ENCODE peak calls at places on chromosomes 5 and 9, in five cellular contexts. T is thyroid gland, A is heart left ventricle, O is neural progenitor cell, J is transverse colon. P is an unnamed sample.
A peak's percentile ranks its signal among the peaks of the same experiment; 100 is the strongest.

GRCh38 chr5:56534102-56534501 is 281.2 kb upstream of the MAP3K1 start:
- DNase-seq in J (no peak), T (peak; percentile 20), O (no peak), A (no peak), P (no peak)

GRCh38 chr5:39194466-39195136 is 24.8 kb downstream of the FYB1 start:
- DNase-seq in O (no peak), J (no peak), T (peak; percentile 73), A (no peak), P (no peak)

GRCh38 chr5:124180523-124181461 is 565.6 kb downstream of the ZNF608 start:
- DNase-seq in A (no peak), O (peak; percentile 34), T (no peak), J (no peak), P (no peak)

GRCh38 chr5:71807909-71808308 is 88.8 kb downstream of the CARTPT start:
- DNase-seq in A (no peak), O (no peak), J (no peak), T (no peak), P (no peak)

GRCh38 chr5:78490709-78491485 is 130.5 kb downstream of the SCAMP1 start:
- DNase-seq in O (no peak), J (no peak), A (no peak), T (no peak), P (no peak)

GRCh38 chr5:1000329-1000728 is 8.3 kb upstream of the NKD2 start:
- DNase-seq in A (peak; percentile 13), T (no peak), J (no peak), O (no peak), P (no peak)

GRCh38 chr9:88532320-88532719 is 2.7 kb upstream of the NXNL2 start:
- DNase-seq in T (peak; percentile 23), A (peak; percentile 45), O (peak; percentile 85), J (no peak), P (peak; percentile 45)

GRCh38 chr5:103102234-103102633 is 17.7 kb downstream of the GIN1 start:
- DNase-seq in O (no peak), A (no peak), J (no peak), T (no peak), P (no peak)

GRCh38 chr5:161414037-161414436 is 132.5 kb downstream of the GABRB2 start:
- DNase-seq in J (no peak), T (no peak), O (no peak), A (no peak), P (no peak)

GRCh38 chr5:58410441-58410840 is 49.4 kb downstream of the PLK2 start:
- DNase-seq in T (no peak), O (no peak), A (no peak), J (no peak), P (no peak)

GRCh38 chr5:175920506-175920865 is 47.6 kb downstream of the THOC3 start:
- DNase-seq in J (no peak), T (no peak), O (peak; percentile 36), A (no peak), P (no peak)

GRCh38 chr5:647311-647710 is 35.2 kb downstream of the CEP72 start:
- DNase-seq in T (no peak), O (no peak), A (no peak), J (no peak), P (no peak)

GRCh38 chr9:3436629-3437028 is 89.2 kb downstream of the RFX3 start:
- DNase-seq in J (no peak), T (no peak), A (no peak), O (no peak), P (no peak)

GRCh38 chr5:84403773-84404172 is 19.1 kb upstream of the EDIL3 start:
- DNase-seq in A (no peak), J (no peak), O (no peak), T (no peak), P (no peak)

GRCh38 chr5:176748967-176749935 is 61.1 kb upstream of the UNC5A start:
- DNase-seq in O (no peak), T (no peak), A (no peak), J (no peak), P (no peak)

GRCh38 chr5:73205309-73205708 is 32.3 kb downstream of the TMEM174 start:
- DNase-seq in J (no peak), A (no peak), T (no peak), O (no peak), P (no peak)

GRCh38 chr9:122356627-122357026 is 14.2 kb upstream of the PTGS1 start:
- DNase-seq in O (peak; percentile 49), T (no peak), J (no peak), A (no peak), P (no peak)

GRCh38 chr9:14365667-14366066 is 51.7 kb upstream of the NFIB start:
- DNase-seq in T (no peak), A (no peak), J (no peak), O (no peak), P (no peak)

GRCh38 chr5:76720988-76721569 is 5.2 kb downstream of the F2R start:
- DNase-seq in J (no peak), T (no peak), O (no peak), A (no peak), P (no peak)

GRCh38 chr5:59390074-59390659 is 503.4 kb downstream of the PDE4D start:
- DNase-seq in A (no peak), O (peak; percentile 53), T (no peak), J (no peak), P (peak; percentile 22)

GRCh38 chr5:107888541-107888940 is 217.8 kb upstream of the EFNA5 start:
- DNase-seq in A (no peak), T (no peak), J (no peak), O (no peak), P (no peak)

GRCh38 chr5:107893642-107894041 is 222.9 kb upstream of the EFNA5 start:
- DNase-seq in A (no peak), T (no peak), J (no peak), O (no peak), P (no peak)

GRCh38 chr5:107889387-107889786 is 218.7 kb upstream of the EFNA5 start:
- DNase-seq in J (no peak), A (no peak), O (no peak), T (no peak), P (no peak)

DNA sequence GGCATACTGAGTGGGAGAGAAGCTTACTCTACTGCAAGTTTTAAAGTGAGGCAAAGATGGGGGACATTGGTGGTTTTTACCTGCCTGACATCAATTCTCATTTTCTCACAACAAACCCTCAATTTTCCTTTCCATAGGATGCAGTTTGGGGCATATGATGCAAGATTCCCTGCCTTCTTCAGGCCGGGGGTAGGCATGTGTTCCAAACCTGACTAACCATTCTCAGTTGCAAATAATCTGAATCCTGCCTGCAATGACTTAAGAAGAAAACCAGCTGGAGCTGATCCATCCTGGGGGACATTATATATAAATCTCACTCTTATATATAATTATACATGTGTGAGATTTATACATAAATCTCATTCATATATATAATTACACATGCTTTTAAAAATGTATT is 223.6 kb upstream of the EFNA5 start:
- DNase-seq in J (no peak), T (no peak), O (no peak), A (no peak), P (no peak)
- H3K4me3 ChIP-seq in J (no peak overlapping the region), T (no peak overlapping the region), O (no peak overlapping the region), A (no peak overlapping the region), P (no peak overlapping the region)

DNA sequence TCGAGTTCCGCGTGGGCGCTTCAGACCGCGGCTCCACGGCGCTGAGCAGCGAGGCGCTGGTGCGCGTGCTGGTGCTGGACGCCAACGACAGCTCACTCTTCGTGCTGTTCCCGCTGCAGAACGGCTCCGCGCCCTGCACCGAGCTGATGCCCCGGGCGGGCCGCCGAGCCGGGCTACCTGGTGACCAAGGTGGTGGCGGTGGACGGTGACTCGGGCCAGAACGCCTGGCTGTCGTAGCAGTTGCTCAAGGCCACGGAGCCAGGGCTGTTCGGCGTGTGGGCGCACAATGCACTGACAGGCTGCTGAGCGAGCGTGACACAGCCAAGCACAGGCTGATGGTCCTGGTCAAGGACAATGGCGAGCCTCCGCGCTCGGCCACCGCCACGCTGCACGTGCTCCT is 3.7 kb upstream of the PCDHB15 start:
- DNase-seq in T (no peak), J (no peak), O (no peak), A (no peak), P (no peak)
- H3K9me3 ChIP-seq in T (no peaks in the 10 kb centered on the region), J (peaks cover 99% of the 10 kb centered on the region), O (peaks cover 15% of the 10 kb centered on the region), A (peaks cover 98% of the 10 kb centered on the region), P (no peaks in the 10 kb centered on the region)

DNA sequence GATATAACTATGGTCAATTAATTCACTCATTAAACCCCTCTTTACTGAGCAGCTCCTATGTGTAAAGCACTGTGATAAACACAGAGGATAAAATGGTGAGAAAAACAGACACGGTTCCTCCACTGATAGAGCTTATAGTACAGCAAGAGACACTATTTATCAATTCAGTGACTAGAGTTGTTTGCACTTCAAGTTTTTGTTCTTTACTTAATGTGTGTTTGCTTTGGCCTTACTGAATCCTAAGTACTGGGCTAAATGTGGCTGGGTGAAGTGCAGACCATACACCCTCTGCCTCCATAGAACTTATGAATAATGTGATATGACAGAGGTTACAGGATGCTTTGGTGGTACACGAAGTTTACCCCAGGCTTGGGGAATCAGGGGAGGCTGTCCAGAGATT is 80.1 kb upstream of the ITGA1 start:
- DNase-seq in O (no peak), T (no peak), A (no peak), J (no peak), P (no peak)
- H3K4me1 ChIP-seq in O (no peaks in the 10 kb centered on the region), T (peaks cover 18% of the 10 kb centered on the region), A (peaks cover 7% of the 10 kb centered on the region), J (peaks cover 21% of the 10 kb centered on the region), P (peaks cover 3% of the 10 kb centered on the region)

DNA sequence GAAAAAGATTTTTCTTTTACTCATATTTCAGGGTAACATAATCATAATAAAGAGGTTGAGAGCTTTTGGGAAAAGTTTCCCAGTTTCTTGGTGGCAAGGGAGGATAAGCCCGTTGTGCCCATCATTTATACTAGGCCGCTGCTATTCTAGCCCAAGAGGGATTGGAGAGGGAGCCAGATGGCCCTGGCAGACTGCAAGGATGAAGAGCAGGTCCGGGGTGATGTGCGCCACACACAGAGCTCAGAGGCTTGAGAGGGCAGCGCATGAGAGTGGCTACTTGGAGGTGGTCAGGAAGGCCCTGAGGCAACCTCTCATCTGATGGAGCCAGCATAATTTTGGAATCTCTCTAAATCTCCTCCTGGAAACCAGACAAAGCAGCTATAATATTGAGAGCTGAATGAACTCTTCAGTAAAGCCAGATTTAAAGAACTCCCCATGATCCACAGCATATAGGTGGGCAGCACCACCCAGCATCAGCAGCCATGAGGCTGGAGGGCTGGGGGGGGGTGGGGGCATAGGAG is 110.1 kb downstream of the MED27 start:
- DNase-seq in A (no peak), J (no peak), O (no peak), T (no peak), P (peak; percentile 49)
- H3K4me3 ChIP-seq in A (no peak overlapping the region), J (no peak overlapping the region), O (no peak overlapping the region), T (no peak overlapping the region), P (no peak overlapping the region)

GRCh38 chr9:21890696-21891095 is 88.3 kb downstream of the MTAP start:
- DNase-seq in J (no peak), T (no peak), A (no peak), O (no peak), P (no peak)
- H3K9me3 ChIP-seq in J (no peaks in the 10 kb centered on the region), T (no peaks in the 10 kb centered on the region), A (peaks cover 12% of the 10 kb centered on the region), O (peaks cover 5% of the 10 kb centered on the region), P (no peaks in the 10 kb centered on the region)

GRCh38 chr9:127856094-127856740 is 1.8 kb upstream of the ENG start:
- DNase-seq in O (no peak), J (no peak), A (no peak), T (no peak), P (no peak)
- H3K4me1 ChIP-seq in O (no peaks in the 10 kb centered on the region), J (peaks cover 28% of the 10 kb centered on the region), A (peaks cover 62% of the 10 kb centered on the region), T (peaks cover 58% of the 10 kb centered on the region), P (peaks cover 7% of the 10 kb centered on the region)

GRCh38 chr9:126228111-126228778 is 98.4 kb upstream of the MVB12B start:
- DNase-seq in J (no peak), T (no peak), A (no peak), O (no peak), P (no peak)
- H3K4me3 ChIP-seq in J (no peak overlapping the region), T (no peak overlapping the region), A (no peak overlapping the region), O (no peak overlapping the region), P (no peak overlapping the region)

P was measured in BE2C.